ENCODE peak calls at places on chromosomes 6 and 20, in five cellular contexts. A is HepG2, H is A549, J is GM23338, S is K562. Q is an unnamed sample.

GRCh38 chr6:105911106-105911629 is 175.0 kb upstream of the PRDM1 start:
- DNase-seq in A (no peak), H (no peak), J (no peak), S (no peak), Q (no peak)

GRCh38 chr6:110116258-110116657 is 63.2 kb downstream of the WASF1 start:
- DNase-seq in A (no peak), H (no peak), J (peak; percentile 40), S (peak; percentile 8), Q (no peak)

GRCh38 chr6:57305754-57306153 is 11.7 kb upstream of the PRIM2 start:
- DNase-seq in A (no peak), H (no peak), J (no peak), S (no peak), Q (no peak)

GRCh38 chr6:16585805-16586204 is 175.5 kb downstream of the ATXN1 start:
- DNase-seq in A (no peak), H (no peak), J (no peak), S (no peak), Q (no peak)

GRCh38 chr6:71204741-71205140 is 83.9 kb upstream of the OGFRL1 start:
- DNase-seq in A (no peak), H (no peak), J (no peak), S (no peak), Q (no peak)

GRCh38 chr6:2858678-2859324 is 17.1 kb upstream of the SERPINB1 start:
- DNase-seq in A (no peak), H (no peak), J (no peak), S (peak; percentile 61), Q (no peak)

GRCh38 chr6:30101423-30101938 is 11.4 kb downstream of the TRIM31 start:
- DNase-seq in A (peak; percentile 29), H (peak; percentile 3), J (peak; percentile 27), S (no peak), Q (no peak)

GRCh38 chr6:16832027-16832688 is 70.9 kb upstream of the ATXN1 start:
- DNase-seq in A (no peak), H (no peak), J (no peak), S (no peak), Q (no peak)

GRCh38 chr6:139777202-139777970 is 402.9 kb upstream of the CITED2 start:
- DNase-seq in A (no peak), H (no peak), J (no peak), S (peak; percentile 76), Q (no peak)

GRCh38 chr6:2471474-2471873 is 226.1 kb upstream of the GMDS start:
- DNase-seq in A (no peak), H (no peak), J (no peak), S (no peak), Q (no peak)

GRCh38 chr20:17542993-17543412 is 11.8 kb upstream of the BFSP1 start:
- DNase-seq in A (no peak), H (no peak), J (no peak), S (no peak), Q (no peak)

GRCh38 chr20:3242167-3242692 is 3.2 kb upstream of the SLC4A11 start:
- DNase-seq in A (peak; percentile 71), H (no peak), J (no peak), S (no peak), Q (no peak)

GRCh38 chr6:53691252-53691651 is 25.7 kb upstream of the KLHL31 start:
- DNase-seq in A (no peak), H (no peak), J (no peak), S (no peak), Q (no peak)

GRCh38 chr20:59938696-59939051 is 1.4 kb downstream of the PPP1R3D start:
- DNase-seq in A (no peak), H (no peak), J (no peak), S (no peak), Q (no peak)

GRCh38 chr6:132190097-132190814 is 211.0 kb downstream of the MOXD1 start:
- DNase-seq in A (no peak), H (no peak), J (no peak), S (no peak), Q (no peak)

GRCh38 chr6:151269318-151269995 is 29.7 kb downstream of the AKAP12 start:
- DNase-seq in A (no peak), H (peak; percentile 12), J (no peak), S (no peak), Q (no peak)

GRCh38 chr6:143159001-143159400 is 98.3 kb downstream of the AIG1 start:
- DNase-seq in A (no peak), H (no peak), J (no peak), S (no peak), Q (no peak)

GRCh38 chr20:22807646-22808045 is 223.3 kb upstream of the FOXA2 start:
- DNase-seq in A (no peak), H (no peak), J (no peak), S (no peak), Q (no peak)

GRCh38 chr6:68640506-68640875 is 5.4 kb downstream of the ADGRB3 start:
- DNase-seq in A (no peak), H (no peak), J (no peak), S (no peak), Q (no peak)

GRCh38 chr20:208937-209566 is 18.0 kb upstream of the DEFB129 start:
- DNase-seq in A (peak; percentile 64), H (peak; percentile 40), J (peak; percentile 60), S (peak; percentile 53), Q (no peak)

GRCh38 chr6:160226118-160226541 is 32.5 kb downstream of the SLC22A2 start:
- DNase-seq in A (no peak), H (no peak), J (no peak), S (no peak), Q (no peak)

GRCh38 chr6:110181131-110182027 is 1.2 kb downstream of the CDC40 start:
- DNase-seq in A (no peak), H (no peak), J (no peak), S (peak; percentile 35), Q (no peak)

GRCh38 chr6:3722785-3723184 is 28.7 kb downstream of the PXDC1 start:
- DNase-seq in A (no peak), H (no peak), J (no peak), S (no peak), Q (no peak)

GRCh38 chr6:52504778-52505127 is 72.1 kb downstream of the TRAM2 start:
- DNase-seq in A (no peak), H (no peak), J (no peak), S (peak; percentile 48), Q (no peak)

GRCh38 chr6:79947191-79948173 is at the start of gene ELOVL4:
- DNase-seq in A (no peak), H (peak; percentile 7), J (peak; percentile 92), S (no peak), Q (no peak)

GRCh38 chr6:132404736-132405135 is 3.5 kb upstream of the MOXD1 start:
- DNase-seq in A (no peak), H (no peak), J (peak; percentile 38), S (no peak), Q (no peak)

GRCh38 chr20:34299925-34300806 is 3.0 kb downstream of the AHCY start:
- DNase-seq in A (peak; percentile 87), H (no peak), J (no peak), S (peak; percentile 37), Q (no peak)

GRCh38 chr6:46476301-46476700 is 14.9 kb downstream of the RCAN2 start:
- DNase-seq in A (no peak), H (no peak), J (no peak), S (no peak), Q (no peak)

GRCh38 chr6:7960848-7961247 is 50.3 kb upstream of the TXNDC5 start:
- DNase-seq in A (no peak), H (no peak), J (no peak), S (no peak), Q (peak; percentile 48)
- TF ChIP-seq JUNB in A (no peak), H (no peak), J (no peak), S (no peak), Q (no peak)

GRCh38 chr6:39426057-39426592 is 103.6 kb upstream of the KCNK16 start:
- DNase-seq in A (no peak), H (peak; percentile 8), J (no peak), S (no peak), Q (no peak)
- TF ChIP-seq JUNB in A (no peak), H (no peak), J (no peak), S (no peak), Q (no peak)

GRCh38 chr6:42260424-42260888 is 42.8 kb upstream of the MRPS10 start:
- DNase-seq in A (peak; percentile 44), H (peak; percentile 40), J (peak; percentile 54), S (peak; percentile 61), Q (no peak)
- TF ChIP-seq JUNB in A (no peak), H (no peak), J (no peak), S (no peak), Q (no peak)

DNA sequence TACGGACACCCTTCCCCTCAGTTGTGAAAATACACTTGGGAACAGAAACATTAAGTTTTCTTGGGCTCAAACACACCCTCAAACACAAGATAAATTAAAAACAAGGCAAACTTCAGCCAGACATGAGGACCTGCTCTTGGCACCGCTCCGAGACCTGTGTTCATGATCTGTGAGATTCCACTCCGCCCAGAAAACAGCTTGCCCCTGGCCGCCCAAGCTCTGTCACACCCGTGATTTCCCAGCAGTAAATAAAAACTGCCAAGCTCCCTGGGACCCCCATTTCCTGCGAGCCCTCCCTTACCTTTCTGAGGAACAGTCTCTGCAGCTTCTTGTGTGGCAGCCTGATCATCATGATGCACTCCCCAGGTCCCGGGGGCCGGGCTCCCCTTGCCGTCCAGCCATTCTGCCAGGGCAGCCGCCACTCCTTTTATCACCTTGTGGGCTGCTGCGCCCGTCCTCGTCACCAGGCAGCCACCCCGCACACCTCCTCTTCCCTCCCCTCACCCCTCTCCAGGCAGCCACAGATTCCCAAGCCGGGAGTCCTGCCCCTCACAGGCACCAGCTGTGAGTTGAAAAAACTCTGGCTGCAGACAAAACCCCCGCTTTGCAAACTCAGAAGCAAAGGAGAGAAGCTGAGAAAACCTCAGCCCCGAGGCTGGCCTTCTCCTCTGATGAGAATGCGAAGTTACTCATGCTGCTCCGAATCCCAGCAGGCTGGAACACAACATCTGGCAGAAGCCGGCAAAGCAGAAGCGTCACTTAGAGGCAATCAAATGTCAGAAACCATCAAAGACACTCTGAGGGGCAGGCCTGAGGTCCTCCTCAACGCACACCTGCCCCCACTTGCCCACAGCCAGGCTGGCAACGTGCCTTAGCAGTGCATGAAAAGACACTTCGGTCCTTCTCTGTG is 130.4 kb upstream of the RPS6KA2 start:
- DNase-seq in A (no peak), H (no peak), J (no peak), S (no peak), Q (no peak)
- TF ChIP-seq JUNB in A (no peak), H (no peak), J (no peak), S (no peak), Q (no peak)

GRCh38 chr20:57679113-57679512 is 30.7 kb downstream of the PMEPA1 start:
- DNase-seq in A (no peak), H (no peak), J (no peak), S (no peak), Q (no peak)
- TF ChIP-seq JUNB in A (no peak), H (no peak), J (no peak), S (no peak), Q (no peak)

GRCh38 chr6:111997863-111998191 is 56.1 kb upstream of the CCN6 start:
- DNase-seq in A (no peak), H (no peak), J (no peak), S (no peak), Q (no peak)
- TF ChIP-seq JUNB in A (no peak), H (no peak), J (no peak), S (no peak), Q (no peak)